ENCODE peak calls at places on chromosomes 7 and 10, in seven cellular contexts. A, J, D, T, L, C and E are unnamed samples. For H3K27me3, the result is how much of the 10 kb centered on the place peaks cover.

GRCh38 chr7:137962875-137963507 is 38.9 kb downstream of the CREB3L2 start:
- DNase-seq in A (no peak), J (no peak), D (no peak), T (no peak), L (no peak), C (no peak), E (no peak)

GRCh38 chr7:23594879-23595604 is 2.1 kb upstream of the CCDC126 start:
- DNase-seq in A (no peak), J (peak), D (no peak), T (no peak), L (no peak), C (no peak), E (no peak)

GRCh38 chr7:50068026-50068425 is 25.0 kb downstream of the ZPBP start:
- DNase-seq in A (no peak), J (no peak), D (peak), T (peak), L (no peak), C (no peak), E (no peak)

GRCh38 chr10:33381897-33382578 is 47.6 kb upstream of the NRP1 start:
- DNase-seq in A (no peak), J (no peak), D (peak), T (no peak), L (no peak), C (no peak), E (no peak)

GRCh38 chr10:60384006-60384405 is 5.7 kb downstream of the ANK3 start:
- DNase-seq in A (no peak), J (no peak), D (no peak), T (no peak), L (no peak), C (no peak), E (no peak)

GRCh38 chr7:54145716-54146115 is 396.5 kb upstream of the VSTM2A start:
- DNase-seq in A (no peak), J (no peak), D (no peak), T (no peak), L (no peak), C (no peak), E (no peak)

GRCh38 chr7:43513236-43513635 is 69.7 kb upstream of the STK17A start:
- DNase-seq in A (no peak), J (no peak), D (no peak), T (no peak), L (no peak), C (no peak), E (no peak)

GRCh38 chr7:77866791-77867190 is 68.2 kb downstream of the PHTF2 start:
- DNase-seq in A (no peak), J (no peak), D (no peak), T (no peak), L (no peak), C (no peak), E (no peak)

GRCh38 chr7:80634505-80634904 is 3.9 kb upstream of the CD36 start:
- DNase-seq in A (no peak), J (no peak), D (no peak), T (no peak), L (no peak), C (peak), E (no peak)

GRCh38 chr7:1432411-1433082 is 26.7 kb downstream of the MICALL2 start:
- DNase-seq in A (peak), J (peak), D (peak), T (peak), L (peak), C (peak), E (peak)

GRCh38 chr7:50069613-50070012 is 23.4 kb downstream of the ZPBP start:
- DNase-seq in A (peak), J (peak), D (no peak), T (peak), L (no peak), C (peak), E (no peak)

GRCh38 chr7:91660734-91661355 is 219.7 kb downstream of the MTERF1 start:
- DNase-seq in A (no peak), J (no peak), D (no peak), T (no peak), L (no peak), C (no peak), E (no peak)

GRCh38 chr7:66418537-66418936 is 210.1 kb upstream of the KCTD7 start:
- DNase-seq in A (no peak), J (no peak), D (no peak), T (no peak), L (no peak), C (no peak), E (no peak)

DNA sequence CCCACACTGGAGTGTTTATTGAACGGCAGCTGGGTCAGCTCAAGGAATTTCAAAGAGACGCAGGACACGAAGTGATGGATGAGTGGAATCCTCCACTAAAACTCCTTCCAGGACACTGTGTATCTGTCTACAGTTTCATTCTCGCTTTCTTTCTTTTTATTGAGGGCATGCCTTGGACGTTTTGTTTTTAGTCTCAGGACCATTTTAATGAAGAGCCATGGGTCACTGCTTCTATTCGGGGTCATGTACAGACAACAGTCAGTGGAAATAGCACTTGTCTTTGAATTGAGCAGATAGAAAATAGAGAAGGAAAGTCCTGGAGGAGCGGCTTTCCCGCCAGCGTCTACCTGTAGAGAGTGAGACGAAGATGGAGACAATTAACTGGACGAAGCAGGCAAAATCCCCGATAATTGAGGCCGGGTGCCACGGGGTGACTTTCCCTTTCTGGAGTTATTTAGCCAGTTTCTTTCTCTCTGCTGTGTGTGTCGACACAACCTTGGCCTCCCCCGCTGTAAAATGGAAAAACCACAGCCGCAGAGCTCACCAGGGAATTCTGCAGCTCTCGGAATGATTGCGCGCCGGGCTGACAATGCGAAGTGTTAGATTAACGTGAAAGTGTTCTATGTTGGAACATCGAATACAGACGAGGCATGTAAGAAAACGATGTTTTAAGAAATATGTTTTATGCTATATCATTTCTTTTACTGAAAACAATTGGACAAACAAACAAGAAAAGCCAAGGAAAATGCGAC is 129.0 kb downstream of the DNAJB6 start:
- DNase-seq in A (no peak), J (no peak), D (no peak), T (no peak), L (no peak), C (peak), E (peak)
- H3K27me3 ChIP-seq in A (under half), J (under half), D (under half), T (under half), L (half or more), C (under half), E (under half)

DNA sequence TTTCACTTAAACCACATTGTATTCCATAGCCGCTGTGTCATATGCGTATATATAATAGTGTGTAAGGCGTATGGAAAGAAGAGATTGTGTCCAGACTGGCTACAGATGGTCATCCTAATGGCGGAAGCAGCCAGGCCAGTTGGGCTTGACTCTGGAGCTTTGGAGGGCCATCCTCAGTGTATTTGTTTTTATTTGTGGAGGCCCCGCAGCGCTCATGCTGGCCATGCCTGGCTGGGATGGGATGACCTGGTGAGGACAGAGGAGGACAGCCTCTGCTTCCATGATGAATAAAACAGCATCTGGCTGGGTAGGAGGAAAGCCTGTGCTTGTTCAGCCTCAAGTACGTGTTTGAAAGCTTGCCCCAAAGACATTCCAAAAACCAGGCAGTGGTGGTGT is 220.3 kb downstream of the EBF3 start:
- DNase-seq in A (no peak), J (no peak), D (no peak), T (no peak), L (no peak), C (no peak), E (no peak)
- H3K4me3 ChIP-seq in A (no peak), J (no peak), D (no peak), T (no peak), L (no peak), C (no peak), E (no peak)

DNA sequence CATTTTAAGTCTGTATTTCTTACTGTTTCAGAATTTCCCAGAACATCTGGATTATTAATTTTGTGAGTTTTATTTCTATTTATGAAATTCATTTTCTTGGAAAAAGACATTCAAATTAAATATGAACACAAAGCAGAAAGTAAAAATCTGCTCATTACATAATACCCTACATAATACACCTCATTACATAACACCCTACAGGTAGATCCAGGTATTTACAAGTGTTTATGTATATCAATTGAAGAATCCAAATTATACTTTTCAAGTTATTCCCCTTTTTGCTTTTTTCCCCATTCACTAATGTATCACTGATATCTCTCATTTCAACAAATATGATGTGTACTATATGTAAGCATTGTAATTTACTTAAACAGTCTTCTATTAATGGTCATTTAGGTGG is 129.1 kb downstream of the USP6NL start:
- DNase-seq in A (no peak), J (no peak), D (no peak), T (no peak), L (no peak), C (no peak), E (no peak)
- TF ChIP-seq CTCF in A (no peak), J (no peak), D (no peak), T (no peak), L (no peak), C (no peak), E (no peak)

GRCh38 chr10:67076175-67076574 is 150.3 kb downstream of the LRRTM3 start:
- DNase-seq in A (no peak), J (no peak), D (no peak), T (peak), L (no peak), C (no peak), E (no peak)
- H3K27me3 ChIP-seq in A (under half), J (under half), D (under half), T (under half), L (under half), C (under half), E (under half)

DNA sequence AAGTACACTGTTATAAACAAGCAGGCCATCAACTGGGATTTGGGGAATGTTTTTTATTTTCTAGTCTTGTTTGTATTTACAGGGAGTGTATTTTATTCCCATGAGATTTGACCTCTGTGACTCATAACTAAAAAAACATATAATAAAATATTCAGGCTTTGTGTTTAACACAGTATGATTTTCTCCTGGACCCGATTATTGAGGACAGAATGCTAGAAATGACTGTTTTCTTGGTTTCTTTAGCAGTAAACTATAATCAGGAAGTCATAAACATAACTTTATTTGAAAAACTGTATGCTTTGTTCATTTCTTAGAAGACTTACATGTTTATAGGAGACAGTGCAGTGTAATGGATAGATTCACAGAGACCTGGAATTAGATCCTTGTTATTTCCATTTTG is 2.1 kb downstream of the NHLRC2 start:
- DNase-seq in A (no peak), J (peak), D (no peak), T (no peak), L (no peak), C (no peak), E (no peak)
- H3K4me3 ChIP-seq in A (peak), J (peak), D (peak), T (no peak), L (peak), C (peak), E (peak)

GRCh38 chr10:5545011-5545410 is 20.2 kb downstream of the CALML3 start:
- DNase-seq in A (peak), J (no peak), D (peak), T (no peak), L (no peak), C (no peak), E (no peak)
- TF ChIP-seq CTCF in A (no peak), J (no peak), D (no peak), T (no peak), L (no peak), C (no peak), E (no peak)

GRCh38 chr7:128737441-128737840 is 1.7 kb upstream of the CALU start:
- DNase-seq in A (no peak), J (no peak), D (no peak), T (no peak), L (no peak), C (no peak), E (no peak)

GRCh38 chr7:128735433-128735832 is 3.7 kb upstream of the CALU start:
- DNase-seq in A (no peak), J (no peak), D (no peak), T (peak), L (no peak), C (no peak), E (no peak)

GRCh38 chr7:128732521-128733277 is 6.5 kb upstream of the CALU start:
- DNase-seq in A (no peak), J (no peak), D (no peak), T (no peak), L (no peak), C (no peak), E (no peak)

GRCh38 chr7:128733278-128733645 is 5.9 kb upstream of the CALU start:
- DNase-seq in A (no peak), J (no peak), D (no peak), T (no peak), L (no peak), C (no peak), E (no peak)

GRCh38 chr7:128734777-128735342 is 4.3 kb upstream of the CALU start:
- DNase-seq in A (no peak), J (no peak), D (no peak), T (no peak), L (no peak), C (no peak), E (no peak)
- H3K27me3 ChIP-seq in A (under half), J (under half), D (under half), T (under half), L (under half), C (under half), E (under half)

GRCh38 chr10:89301721-89302445 is at the start of gene IFIT2:
- DNase-seq in A (peak), J (peak), D (peak), T (peak), L (peak), C (no peak), E (no peak)

GRCh38 chr10:89301231-89301630 is 615 bp upstream of the IFIT2 start:
- DNase-seq in A (no peak), J (no peak), D (peak), T (peak), L (no peak), C (peak), E (no peak)

GRCh38 chr10:89302628-89303027 is 782 bp downstream of the IFIT2 start:
- DNase-seq in A (no peak), J (no peak), D (no peak), T (no peak), L (no peak), C (no peak), E (no peak)

GRCh38 chr10:89306019-89306418 is 4.2 kb downstream of the IFIT2 start:
- DNase-seq in A (no peak), J (no peak), D (no peak), T (no peak), L (no peak), C (no peak), E (no peak)

DNA sequence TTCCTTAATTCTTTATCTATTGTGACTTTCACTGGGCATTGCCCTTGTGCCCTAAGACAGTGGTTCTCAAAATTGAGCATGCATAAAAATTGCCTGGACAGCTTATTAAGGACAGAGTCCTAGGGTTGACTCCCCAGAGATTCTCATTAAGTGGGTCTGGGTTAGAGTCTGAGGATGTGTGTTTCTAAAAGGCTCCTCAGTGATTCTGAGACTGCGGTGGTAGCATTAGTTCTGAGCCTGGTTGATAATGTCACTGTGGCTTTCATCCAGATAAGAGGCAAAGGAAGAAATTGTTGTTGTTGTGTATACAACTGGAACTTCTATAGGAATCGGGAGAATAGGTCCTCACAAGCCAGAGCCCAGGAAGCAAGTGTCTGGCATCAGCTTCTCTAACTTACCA is 1.3 kb downstream of the IFIT2 start:
- DNase-seq in A (no peak), J (no peak), D (no peak), T (no peak), L (no peak), C (no peak), E (no peak)
- H3K4me3 ChIP-seq in A (peak), J (peak), D (peak), T (no peak), L (peak), C (peak), E (peak)